ENCODE peak calls at places on chromosome 10, in nine cellular contexts. V is GM23338; A is mammary epithelial cell; B is pancreas; O is heart left ventricle; G is cardiac muscle cell; L is thyroid gland; D is CD8-positive, alpha-beta T cell; F is sigmoid colon. M is an unnamed sample.
A peak's percentile ranks its signal among the peaks of the same experiment; 100 is the strongest.

GRCh38 chr10:60522617-60523016 is 132.9 kb upstream of the ANK3 start:
- DNase-seq in L (no peak), V (no peak), D (no peak), O (no peak), F (no peak), B (no peak), G (no peak), A (no peak), M (no peak)

GRCh38 chr10:114678301-114678700 is 20.2 kb upstream of the ABLIM1 start:
- DNase-seq in F (no peak), G (no peak), D (no peak), V (no peak), O (no peak), L (no peak), A (no peak), B (no peak), M (no peak)

GRCh38 chr10:91974960-91975359 is 51.4 kb downstream of the BTAF1 start:
- DNase-seq in V (no peak), F (no peak), D (no peak), O (no peak), G (peak; percentile 58), B (no peak), A (peak; percentile 44), L (no peak), M (peak; percentile 55)

GRCh38 chr10:63200416-63200815 is 67.3 kb downstream of the NRBF2 start:
- DNase-seq in A (no peak), O (no peak), D (no peak), B (no peak), V (peak; percentile 45), L (no peak), F (no peak), G (peak; percentile 38), M (no peak)

GRCh38 chr10:83994351-83994750 is 145.0 kb upstream of the GHITM start:
- DNase-seq in L (no peak), O (no peak), A (no peak), V (no peak), G (no peak), B (no peak), F (no peak), D (no peak), M (no peak)

GRCh38 chr10:3046941-3047621 is 20.3 kb upstream of the PFKP start:
- DNase-seq in V (no peak), A (no peak), F (no peak), L (peak; percentile 33), D (no peak), O (no peak), B (no peak), G (no peak), M (no peak)

GRCh38 chr10:55742487-55742886 is 618.6 kb downstream of the ZWINT start:
- DNase-seq in D (no peak), O (no peak), V (no peak), F (no peak), B (no peak), L (no peak), A (no peak), G (no peak), M (no peak)

GRCh38 chr10:116094356-116094755 is 178.7 kb downstream of the GFRA1 start:
- DNase-seq in B (no peak), O (no peak), L (no peak), V (no peak), A (no peak), F (no peak), G (no peak), D (no peak), M (no peak)

GRCh38 chr10:48683893-48684292 is 780 bp upstream of the WDFY4 start:
- DNase-seq in L (peak; percentile 28), O (no peak), B (no peak), G (no peak), A (no peak), F (no peak), V (no peak), D (no peak), M (no peak)

GRCh38 chr10:103053659-103054581 is 135.8 kb downstream of the CNNM2 start:
- DNase-seq in B (no peak), O (peak; percentile 62), D (peak; percentile 28), A (peak; percentile 68), V (peak; percentile 83), F (peak; percentile 82), L (peak; percentile 65), G (peak; percentile 86), M (peak; percentile 88)

GRCh38 chr10:92727550-92727949 is 37.8 kb downstream of the HHEX start:
- DNase-seq in B (no peak), G (no peak), A (no peak), O (no peak), D (no peak), V (peak; percentile 33), F (no peak), L (no peak), M (no peak)

GRCh38 chr10:132078746-132079345 is 13.1 kb downstream of the JAKMIP3 start:
- DNase-seq in V (peak; percentile 36), F (no peak), G (no peak), B (no peak), L (no peak), O (no peak), D (no peak), A (no peak), M (no peak)

GRCh38 chr10:209357-209756 is 74.1 kb downstream of the ZMYND11 start:
- DNase-seq in G (peak; percentile 25), V (peak; percentile 41), A (no peak), D (no peak), B (no peak), F (no peak), L (no peak), O (no peak), M (peak; percentile 6)

GRCh38 chr10:71878327-71879034 is 27.4 kb upstream of the PSAP start:
- DNase-seq in G (no peak), B (no peak), A (no peak), V (peak; percentile 31), L (peak; percentile 49), D (no peak), O (no peak), F (no peak), M (no peak)

GRCh38 chr10:122154034-122154732 is 116.9 kb upstream of the BTBD16 start:
- DNase-seq in B (no peak), F (no peak), O (no peak), G (no peak), D (no peak), V (no peak), L (no peak), A (no peak), M (no peak)

GRCh38 chr10:54402576-54402975 is 398.5 kb downstream of the PCDH15 start:
- DNase-seq in G (peak; percentile 17), B (no peak), O (no peak), D (no peak), L (no peak), A (peak; percentile 32), V (peak; percentile 71), F (no peak), M (no peak)

GRCh38 chr10:51846856-51847506 is 147.6 kb upstream of the CSTF2T start:
- DNase-seq in F (no peak), V (no peak), A (no peak), D (no peak), G (no peak), O (no peak), L (no peak), B (no peak), M (no peak)
- H3K27ac ChIP-seq in F (no peak overlapping the region), V (no peak overlapping the region), A (no peak overlapping the region), D (no peak overlapping the region), G (no peak overlapping the region), O (no peak overlapping the region), L (no peak overlapping the region), B (no peak overlapping the region), M (no peak overlapping the region)

DNA sequence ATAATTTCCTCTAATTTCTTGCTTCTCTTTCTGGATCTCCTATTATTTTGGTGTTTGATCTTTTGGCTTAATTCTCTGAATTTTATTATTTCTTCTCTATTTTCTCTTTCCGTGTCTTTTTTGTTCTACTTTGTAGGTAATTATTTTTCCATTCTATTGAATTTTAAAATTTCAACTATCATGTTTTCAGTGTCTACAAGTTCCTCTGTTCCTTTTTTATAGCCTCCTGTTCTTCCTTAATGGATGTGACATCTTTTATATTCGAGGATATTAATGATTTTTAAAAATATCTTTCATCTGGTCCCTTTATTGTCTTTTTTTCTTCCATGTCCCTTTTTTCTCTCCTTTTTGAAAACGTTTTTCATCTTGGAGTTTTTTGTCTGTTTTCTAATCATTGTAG is 11.1 kb downstream of the CDC123 start:
- DNase-seq in D (no peak), G (no peak), L (no peak), F (no peak), B (no peak), V (no peak), O (no peak), A (no peak), M (no peak)
- H3K36me3 ChIP-seq in D (peaks cover 13% of the 10 kb centered on the region), G (peaks cover 28% of the 10 kb centered on the region), L (peaks cover 17% of the 10 kb centered on the region), F (peaks cover 19% of the 10 kb centered on the region), B (no peaks in the 10 kb centered on the region), V (peaks cover 57% of the 10 kb centered on the region), O (peaks cover 82% of the 10 kb centered on the region), A (peaks cover 23% of the 10 kb centered on the region), M (peaks cover 33% of the 10 kb centered on the region)

GRCh38 chr10:22711373-22711772 is 3.0 kb downstream of the PIP4K2A start:
- DNase-seq in A (no peak), F (no peak), V (no peak), L (no peak), B (no peak), G (no peak), O (no peak), D (no peak), M (no peak)

GRCh38 chr10:22708772-22709171 is 5.6 kb downstream of the PIP4K2A start:
- DNase-seq in O (no peak), F (no peak), B (no peak), D (no peak), A (no peak), G (no peak), L (no peak), V (no peak), M (no peak)

GRCh38 chr10:22712246-22712958 is 2.0 kb downstream of the PIP4K2A start:
- DNase-seq in A (no peak), F (no peak), V (no peak), B (no peak), L (no peak), D (no peak), O (no peak), G (peak; percentile 54), M (peak; percentile 24)

GRCh38 chr10:22712959-22713852 is 1.2 kb downstream of the PIP4K2A start:
- DNase-seq in B (peak; percentile 56), L (peak; percentile 30), F (no peak), D (peak; percentile 13), V (peak; percentile 44), A (peak; percentile 19), G (peak; percentile 31), O (peak; percentile 28), M (no peak)

GRCh38 chr10:22710139-22710745 is 4.1 kb downstream of the PIP4K2A start:
- DNase-seq in V (no peak), A (no peak), L (peak; percentile 32), O (no peak), F (no peak), D (no peak), B (no peak), G (no peak), M (no peak)
- TF ChIP-seq CTCF in V (no peak), A (no peak), L (no peak), O (no peak), F (no peak), D (no peak), B (no peak), G (no peak), M (no peak)

DNA sequence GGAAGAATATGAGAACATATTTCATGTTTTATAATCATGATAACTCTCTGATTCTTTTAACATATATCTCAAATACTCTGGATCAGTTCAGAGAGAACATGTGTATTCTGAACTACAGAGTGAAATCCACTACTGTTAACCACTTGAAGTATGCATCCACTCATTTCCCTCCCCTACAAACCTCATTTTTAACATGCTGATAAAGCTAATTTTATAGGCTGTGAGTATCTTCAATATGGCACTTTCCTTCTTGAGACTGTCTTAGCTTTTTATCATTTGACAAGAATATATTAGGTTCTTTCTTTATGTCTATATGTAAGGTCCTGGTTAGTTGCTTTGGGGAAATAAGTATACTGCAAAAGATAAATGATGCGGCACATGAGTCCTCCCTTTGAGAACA is 154.8 kb downstream of the MLLT10 start:
- DNase-seq in B (no peak), F (no peak), D (no peak), L (no peak), A (no peak), V (no peak), O (no peak), G (no peak), M (no peak)
- H3K27ac ChIP-seq in B (no peak overlapping the region), F (no peak overlapping the region), D (no peak overlapping the region), L (no peak overlapping the region), A (no peak overlapping the region), V (no peak overlapping the region), O (no peak overlapping the region), G (peak overlapping the region; percentile 2), M (no peak overlapping the region)